ENCODE peak calls at places on chromosomes 3 and 15, in seven cellular contexts. A, Z, Q, X, M, E and V are unnamed samples. For H3K36me3, the result is how much of the 10 kb centered on the place peaks cover.

GRCh38 chr3:158140396-158140795 is 30.5 kb downstream of the RSRC1 start:
- DNase-seq in M (no peak), A (no peak), Q (no peak), Z (no peak), X (no peak), E (peak), V (no peak)

GRCh38 chr15:77525411-77525811 is 104.7 kb downstream of the HMG20A start:
- DNase-seq in X (no peak), Q (peak), M (no peak), E (no peak), A (peak), Z (no peak), V (no peak)

GRCh38 chr3:8458711-8459110 is 42.9 kb upstream of the LMCD1 start:
- DNase-seq in M (no peak), Z (no peak), E (no peak), X (peak), A (no peak), Q (no peak), V (peak)

GRCh38 chr3:54999801-55000200 is 71.9 kb upstream of the LRTM1 start:
- DNase-seq in X (no peak), A (no peak), Q (no peak), E (no peak), M (peak), Z (no peak), V (no peak)

GRCh38 chr15:88729581-88729980 is 73.7 kb upstream of the ACAN start:
- DNase-seq in M (no peak), Q (no peak), Z (no peak), E (no peak), X (no peak), A (no peak), V (no peak)

GRCh38 chr3:59759298-59760169 is 709.7 kb upstream of the CFAP20DC start:
- DNase-seq in Q (no peak), A (no peak), M (no peak), X (no peak), Z (no peak), E (no peak), V (no peak)

GRCh38 chr3:46359748-46360509 is 6.0 kb downstream of the CCR2 start:
- DNase-seq in M (no peak), X (no peak), Q (no peak), E (peak), Z (no peak), A (no peak), V (no peak)

GRCh38 chr15:51829360-51830278 is at the start of gene TMOD3:
- DNase-seq in Q (peak), M (peak), E (peak), A (peak), Z (peak), X (peak), V (peak)

GRCh38 chr15:68843425-68844311 is 23.0 kb upstream of the ANP32A start:
- DNase-seq in A (no peak), M (peak), Z (no peak), X (peak), Q (peak), E (peak), V (no peak)

GRCh38 chr3:172125963-172126403 is 86.6 kb downstream of the FNDC3B start:
- DNase-seq in A (peak), E (peak), Z (peak), M (no peak), Q (no peak), X (peak), V (no peak)

GRCh38 chr15:65363766-65364165 is 14.0 kb downstream of the IGDCC3 start:
- DNase-seq in X (no peak), E (no peak), Q (no peak), Z (no peak), A (peak), M (no peak), V (no peak)

GRCh38 chr3:138180375-138181029 is 5.8 kb upstream of the DBR1 start:
- DNase-seq in A (no peak), E (peak), Z (no peak), Q (peak), X (peak), M (peak), V (no peak)

GRCh38 chr15:45363334-45363733 is 15.0 kb downstream of the GATM start:
- DNase-seq in X (no peak), Q (no peak), M (no peak), E (no peak), Z (no peak), A (no peak), V (no peak)

GRCh38 chr15:45362419-45362818 is 15.9 kb downstream of the GATM start:
- DNase-seq in Z (no peak), X (no peak), E (no peak), Q (no peak), A (no peak), M (no peak), V (no peak)

GRCh38 chr15:45364271-45364670 is 14.1 kb downstream of the GATM start:
- DNase-seq in Z (no peak), M (no peak), X (no peak), A (no peak), Q (no peak), E (no peak), V (no peak)

DNA sequence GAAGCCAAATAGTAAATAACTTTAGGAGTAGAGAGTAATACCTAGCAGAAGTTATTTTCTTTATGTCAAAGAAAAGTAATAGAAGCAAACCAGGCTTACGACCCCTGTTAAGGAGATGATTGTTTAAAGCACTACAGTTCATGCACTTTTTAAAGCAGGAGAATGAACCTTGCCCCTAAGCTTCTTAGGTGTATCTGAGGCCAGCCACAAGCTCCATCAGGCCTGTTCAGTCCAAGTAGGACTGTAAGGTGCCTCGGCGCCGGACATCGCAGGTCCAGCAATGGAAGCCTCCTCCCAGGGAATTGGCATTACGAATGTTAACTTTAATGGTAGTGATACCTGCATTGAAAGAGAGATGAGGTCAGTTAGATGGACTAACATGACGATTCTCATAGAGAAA is 16.5 kb downstream of the GATM start:
- DNase-seq in Q (no peak), M (no peak), Z (no peak), X (no peak), A (no peak), E (no peak), V (no peak)
- H3K36me3 ChIP-seq in Q (under half), M (under half), Z (under half), X (under half), A (under half), E (under half), V (half or more)

DNA sequence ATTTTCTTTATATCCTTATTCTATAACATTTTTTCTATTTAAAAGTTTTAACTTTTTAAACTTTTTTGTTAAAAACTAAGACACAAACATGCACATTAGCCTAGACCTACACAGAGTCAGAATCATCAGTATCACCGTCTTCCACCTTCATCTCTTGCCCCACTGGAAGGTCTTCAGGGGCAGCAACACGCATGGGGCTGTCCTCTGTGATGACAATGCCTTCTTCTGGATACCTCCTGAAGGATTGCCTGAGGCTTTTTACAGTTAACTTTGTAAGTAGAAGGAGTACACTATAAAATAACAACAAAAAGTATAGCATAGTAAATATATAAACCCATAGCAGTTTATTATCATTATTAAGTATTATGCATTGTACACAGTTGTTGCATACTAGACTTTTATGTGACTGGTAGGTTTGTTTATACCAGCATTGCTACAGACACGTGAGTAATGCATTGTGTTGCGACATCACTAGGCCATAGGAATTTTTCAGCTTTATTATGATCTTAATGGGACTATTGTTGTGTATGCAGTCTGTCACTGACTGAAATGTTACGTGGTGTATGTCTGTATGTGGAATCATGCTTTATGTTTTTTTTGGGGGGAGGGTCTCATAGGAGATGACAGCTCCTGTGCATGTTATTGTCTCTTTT is 18.2 kb downstream of the ATP1B3 start:
- DNase-seq in Q (no peak), Z (no peak), X (peak), A (no peak), M (no peak), E (peak), V (no peak)
- H3K36me3 ChIP-seq in Q (under half), Z (under half), X (under half), A (under half), M (under half), E (under half), V (under half)

GRCh38 chr15:39803016-39803415 is 20.4 kb upstream of the FSIP1 start:
- DNase-seq in Z (no peak), E (no peak), A (no peak), X (no peak), Q (no peak), M (no peak), V (no peak)
- H3K36me3 ChIP-seq in Z (under half), E (under half), A (under half), X (under half), Q (under half), M (under half), V (under half)

GRCh38 chr3:196049567-196050122 is 32.2 kb downstream of the TFRC start:
- DNase-seq in E (no peak), A (no peak), M (no peak), Q (no peak), Z (no peak), X (no peak), V (no peak)
- H3K36me3 ChIP-seq in E (half or more), A (under half), M (half or more), Q (under half), Z (under half), X (under half), V (under half)

GRCh38 chr15:98000249-98001203 is 40.0 kb downstream of the ARRDC4 start:
- DNase-seq in M (no peak), Q (no peak), E (peak), X (no peak), Z (no peak), A (no peak), V (no peak)
- H3K36me3 ChIP-seq in M (under half), Q (under half), E (under half), X (under half), Z (under half), A (under half), V (under half)

GRCh38 chr3:101685870-101686307 is 629 bp downstream of the RPL24 start:
- DNase-seq in E (no peak), Z (no peak), X (no peak), Q (no peak), A (no peak), M (no peak), V (no peak)
- H3K36me3 ChIP-seq in E (under half), Z (under half), X (under half), Q (under half), A (under half), M (under half), V (under half)